ENCODE peak calls at places on chromosomes 16 and 17, in nine cellular contexts. I is T-helper 17 cell; Q is midbrain; E is activated T-cell treated with anti-CD3 and anti-CD28 coated beads, Interleukin-2, amount 50 U/mL, for 1 hour; F is nephron progenitor cell; M is NCI-H460; G is KBM-7; D is body of pancreas; U is transverse colon. C is an unnamed sample.

GRCh38 chr16:58026705-58027340 is 1.3 kb downstream of the MMP15 start:
- DNase-seq in Q (no peak), M (no peak), D (peak), E (peak), G (no peak), F (peak), U (peak), I (no peak), C (no peak)

GRCh38 chr17:2517539-2517938 is 5.9 kb upstream of the METTL16 start:
- DNase-seq in D (no peak), U (no peak), E (no peak), F (no peak), G (no peak), I (no peak), M (no peak), Q (no peak), C (no peak)

GRCh38 chr17:7263071-7263800 is 958 bp upstream of the CLDN7 start:
- DNase-seq in F (peak), Q (no peak), D (peak), U (peak), G (peak), M (no peak), I (no peak), E (peak), C (no peak)

GRCh38 chr16:9002042-9002441 is 38.3 kb upstream of the USP7 start:
- DNase-seq in F (no peak), M (no peak), Q (no peak), D (no peak), U (no peak), I (no peak), G (no peak), E (no peak), C (no peak)

GRCh38 chr17:4172356-4172755 is 29.4 kb downstream of the CYB5D2 start:
- DNase-seq in I (no peak), D (no peak), G (no peak), E (no peak), U (no peak), M (no peak), Q (no peak), F (no peak), C (no peak)

GRCh38 chr17:41396340-41396739 is 1.1 kb downstream of the KRT31 start:
- DNase-seq in F (no peak), E (no peak), Q (no peak), I (no peak), D (no peak), U (no peak), G (no peak), M (no peak), C (peak)

GRCh38 chr17:57275365-57275764 is 19.0 kb downstream of the MSI2 start:
- DNase-seq in F (no peak), D (no peak), Q (no peak), M (no peak), U (no peak), G (no peak), E (no peak), I (no peak), C (no peak)

GRCh38 chr17:15169676-15170075 is 95.5 kb downstream of the PMP22 start:
- DNase-seq in U (no peak), D (no peak), Q (no peak), E (no peak), M (no peak), I (no peak), F (no peak), G (no peak), C (no peak)

GRCh38 chr16:29893553-29893952 is 5.8 kb downstream of the SEZ6L2 start:
- DNase-seq in D (no peak), G (no peak), Q (no peak), U (no peak), M (no peak), E (no peak), F (no peak), I (no peak), C (no peak)

GRCh38 chr17:17811381-17812210 is 25.2 kb downstream of the SREBF1 start:
- DNase-seq in F (peak), U (no peak), I (no peak), E (no peak), D (no peak), G (no peak), Q (no peak), M (no peak), C (peak)

GRCh38 chr17:40301315-40301714 is 7.7 kb upstream of the RARA start:
- DNase-seq in I (no peak), D (peak), M (peak), U (peak), G (peak), F (no peak), E (no peak), Q (no peak), C (no peak)

GRCh38 chr16:1979271-1980025 is 1.8 kb downstream of the NOXO1 start:
- DNase-seq in M (no peak), E (peak), D (peak), G (no peak), F (peak), U (peak), Q (no peak), I (no peak), C (peak)

GRCh38 chr16:17512636-17513220 is 42.0 kb upstream of the XYLT1 start:
- DNase-seq in G (no peak), D (no peak), I (no peak), U (no peak), Q (no peak), F (no peak), E (no peak), M (no peak), C (no peak)

GRCh38 chr16:57474671-57475661 is 11.3 kb downstream of the DOK4 start:
- DNase-seq in E (no peak), Q (no peak), M (no peak), I (no peak), G (no peak), F (no peak), D (no peak), U (no peak), C (no peak)

GRCh38 chr17:14303343-14304221 is 2.7 kb downstream of the HS3ST3B1 start:
- DNase-seq in I (peak), D (no peak), M (no peak), E (peak), U (no peak), G (no peak), Q (no peak), F (peak), C (no peak)

GRCh38 chr17:5864910-5865657 is 205.1 kb upstream of the WSCD1 start:
- DNase-seq in I (no peak), D (no peak), F (no peak), U (no peak), Q (no peak), G (no peak), E (no peak), M (no peak), C (no peak)

GRCh38 chr16:88339926-88340754 is 42.6 kb upstream of the ZNF469 start:
- DNase-seq in F (no peak), D (no peak), M (no peak), E (no peak), I (no peak), G (no peak), U (peak), Q (no peak), C (no peak)

GRCh38 chr17:9434502-9435113 is 141.0 kb downstream of the STX8 start:
- DNase-seq in E (no peak), Q (no peak), I (no peak), F (no peak), M (no peak), D (no peak), G (no peak), U (no peak), C (no peak)

GRCh38 chr17:32998111-32998892 is 6.7 kb downstream of the SPACA3 start:
- DNase-seq in Q (peak), F (peak), G (peak), U (peak), D (peak), M (peak), E (peak), I (peak), C (peak)

GRCh38 chr16:83345846-83346245 is 461.9 kb upstream of the HSBP1 start:
- DNase-seq in E (no peak), U (no peak), I (no peak), Q (no peak), M (no peak), D (no peak), G (no peak), F (no peak), C (peak)

GRCh38 chr17:82424001-82424862 is 5.8 kb upstream of the OGFOD3 start:
- DNase-seq in G (peak), D (peak), F (peak), M (no peak), E (peak), I (peak), Q (no peak), U (peak), C (peak)

GRCh38 chr17:78723001-78723796 is 58.9 kb downstream of the CYTH1 start:
- DNase-seq in F (peak), U (peak), D (no peak), I (no peak), M (no peak), G (no peak), Q (peak), E (no peak), C (peak)

GRCh38 chr17:70159980-70160379 is 9.4 kb upstream of the KCNJ2 start:
- DNase-seq in E (no peak), G (no peak), F (no peak), D (no peak), Q (no peak), U (no peak), M (no peak), I (no peak), C (no peak)

GRCh38 chr16:57150682-57151330 is 35.0 kb downstream of the PSME3IP1 start:
- DNase-seq in Q (no peak), I (no peak), G (no peak), D (peak), E (no peak), M (no peak), F (no peak), U (no peak), C (peak)

GRCh38 chr17:15332338-15332737 is 9.1 kb downstream of the TEKT3 start:
- DNase-seq in Q (no peak), D (no peak), I (no peak), U (no peak), E (no peak), M (no peak), G (no peak), F (no peak), C (no peak)

GRCh38 chr16:79372504-79373184 is 227.9 kb downstream of the MAF start:
- DNase-seq in I (no peak), M (no peak), F (no peak), U (no peak), Q (no peak), D (no peak), E (no peak), G (no peak), C (peak)

GRCh38 chr17:45222273-45222993 is 748 bp downstream of the FMNL1 start:
- DNase-seq in F (no peak), I (no peak), Q (no peak), G (peak), D (no peak), M (no peak), E (peak), U (no peak), C (no peak)

GRCh38 chr16:30458561-30459394 is 13.1 kb upstream of the SEPHS2 start:
- DNase-seq in M (no peak), D (no peak), I (peak), G (peak), E (peak), U (peak), Q (no peak), F (no peak), C (no peak)

GRCh38 chr17:76927982-76928381 is 59.8 kb downstream of the MGAT5B start:
- DNase-seq in F (no peak), M (no peak), U (no peak), D (no peak), G (no peak), Q (no peak), I (no peak), E (no peak), C (no peak)

GRCh38 chr17:82627405-82627804 is 20.8 kb downstream of the WDR45B start:
- DNase-seq in U (no peak), I (no peak), G (no peak), F (no peak), M (no peak), Q (no peak), D (no peak), E (no peak), C (no peak)

GRCh38 chr17:80387071-80387470 is 27.9 kb upstream of the ENDOV start:
- DNase-seq in Q (no peak), I (no peak), F (no peak), M (no peak), E (peak), U (no peak), D (no peak), G (no peak), C (no peak)

GRCh38 chr16:2058901-2059300 is 11.1 kb downstream of the TSC2 start:
- DNase-seq in D (no peak), F (no peak), G (no peak), Q (no peak), E (no peak), I (no peak), U (no peak), M (no peak), C (no peak)

GRCh38 chr17:76252040-76252954 is 12.0 kb upstream of the RNF157 start:
- DNase-seq in E (no peak), U (peak), Q (no peak), G (peak), I (no peak), D (no peak), F (no peak), M (peak), C (no peak)

C was measured in cerebellar cortex.